ENCODE peak calls at places on chromosomes 6 and 20, in six cellular contexts. R is omental fat pad; U is bronchial epithelial cell; E is activated naive CD8-positive, alpha-beta T cell treated with anti-CD3 and anti-CD28 coated beads for 36 hours; C is fibroblast of gingiva; J is OCI-LY7. G is an unnamed sample.

GRCh38 chr6:170202416-170203135 is 88.3 kb downstream of the DLL1 start:
- DNase-seq in C (no peak), U (no peak), E (no peak), J (no peak), R (no peak), G (no peak)

GRCh38 chr20:57092112-57092899 is 174.1 kb downstream of the BMP7 start:
- DNase-seq in E (peak; percentile 68), J (peak; percentile 79), R (no peak), U (peak; percentile 15), C (peak; percentile 29), G (peak; percentile 39)

GRCh38 chr20:3175270-3175669 is 1.9 kb upstream of the LZTS3 start:
- DNase-seq in U (no peak), J (no peak), C (no peak), E (no peak), R (no peak), G (no peak)

GRCh38 chr6:142489722-142490610 is 188.2 kb downstream of the ADGRG6 start:
- DNase-seq in E (no peak), U (peak; percentile 27), J (no peak), C (no peak), R (no peak), G (no peak)

GRCh38 chr6:156590482-156590881 is 186.7 kb upstream of the ARID1B start:
- DNase-seq in R (no peak), C (no peak), U (no peak), J (no peak), E (no peak), G (no peak)

GRCh38 chr6:3621411-3621810 is 130.1 kb downstream of the PXDC1 start:
- DNase-seq in C (no peak), U (no peak), J (no peak), E (no peak), R (no peak), G (no peak)

GRCh38 chr6:137903933-137904821 is 37.1 kb downstream of the TNFAIP3 start:
- DNase-seq in E (peak; percentile 63), J (peak; percentile 73), C (no peak), U (peak; percentile 79), R (no peak), G (no peak)

GRCh38 chr6:144661101-144661806 is 376.1 kb downstream of the UTRN start:
- DNase-seq in R (no peak), C (peak; percentile 75), U (peak; percentile 30), J (no peak), E (no peak), G (no peak)

GRCh38 chr6:148800535-148800934 is 53.7 kb downstream of the UST start:
- DNase-seq in J (no peak), U (no peak), R (no peak), E (no peak), C (peak; percentile 50), G (no peak)

GRCh38 chr20:37526238-37526838 is 1.3 kb downstream of the BLCAP start:
- DNase-seq in J (peak; percentile 45), E (no peak), C (peak; percentile 58), U (peak; percentile 93), R (no peak), G (no peak)

GRCh38 chr6:74585779-74586178 is 620.1 kb downstream of the COL12A1 start:
- DNase-seq in C (no peak), E (no peak), U (peak; percentile 29), R (no peak), J (no peak), G (no peak)

GRCh38 chr20:2333821-2334220 is 38.0 kb downstream of the TGM3 start:
- DNase-seq in E (no peak), C (no peak), U (no peak), R (no peak), J (no peak), G (no peak)

GRCh38 chr6:98516869-98517268 is 317.5 kb upstream of the POU3F2 start:
- DNase-seq in C (no peak), J (no peak), E (no peak), R (no peak), U (no peak), G (no peak)

GRCh38 chr6:107489636-107490567 is at the start of gene SOBP:
- DNase-seq in J (peak; percentile 91), E (peak; percentile 62), C (no peak), U (no peak), R (no peak), G (peak; percentile 25)

GRCh38 chr6:122098091-122098769 is 301.2 kb upstream of the HSF2 start:
- DNase-seq in J (no peak), U (no peak), R (no peak), E (no peak), C (peak; percentile 13), G (no peak)

G was measured in tibial nerve.